ENCODE peak calls at places on chromosome 20, in six cellular contexts. P is NCI-H748 treated with DMSO at 0.1 percent for 48 hours; L is memory B cell; W is activated T-cell treated with anti-CD3 and anti-CD28 coated beads, Interleukin-2, amount 50 U/mL, for 4 hours; J is type B pancreatic cell; U is right cardiac atrium. M is an unnamed sample.

GRCh38 chr20:57124800-57125399 is 141.5 kb downstream of the BMP7 start:
- DNase-seq in U (no peak), J (no peak), P (no peak), L (no peak), W (no peak), M (no peak)

GRCh38 chr20:1146957-1147356 is 28.6 kb downstream of the PSMF1 start:
- DNase-seq in L (no peak), J (no peak), U (no peak), W (no peak), P (no peak), M (no peak)

GRCh38 chr20:32780278-32780677 is 18.1 kb downstream of the DNMT3B start:
- DNase-seq in U (no peak), L (no peak), J (no peak), W (no peak), P (no peak), M (no peak)

GRCh38 chr20:3808544-3808943 is 11.8 kb upstream of the AP5S1 start:
- DNase-seq in J (no peak), W (no peak), U (no peak), P (no peak), L (no peak), M (no peak)

GRCh38 chr20:21179796-21180195 is 53.9 kb downstream of the KIZ start:
- DNase-seq in J (no peak), L (no peak), P (no peak), U (no peak), W (no peak), M (no peak)

GRCh38 chr20:24441600-24441999 is 27.8 kb upstream of the SYNDIG1 start:
- DNase-seq in P (no peak), J (no peak), W (no peak), L (no peak), U (no peak), M (no peak)

GRCh38 chr20:16412896-16413295 is 160.4 kb downstream of the KIF16B start:
- DNase-seq in L (no peak), U (no peak), W (no peak), P (no peak), J (no peak), M (no peak)

GRCh38 chr20:61253264-61253639 is 1.2 kb downstream of the CDH4 start:
- DNase-seq in P (no peak), J (no peak), L (no peak), W (no peak), U (no peak), M (no peak)

GRCh38 chr20:56343861-56344381 is 14.9 kb upstream of the FAM210B start:
- DNase-seq in U (peak), J (peak), L (no peak), P (no peak), W (peak), M (no peak)

GRCh38 chr20:56828402-56828801 is 199.3 kb downstream of the TFAP2C start:
- DNase-seq in W (no peak), J (no peak), P (no peak), L (no peak), U (no peak), M (no peak)

GRCh38 chr20:59364611-59365010 is 64.2 kb downstream of the EDN3 start:
- DNase-seq in U (no peak), J (no peak), L (no peak), P (no peak), W (no peak), M (no peak)

GRCh38 chr20:63703976-63704748 is 3.6 kb downstream of the ARFRP1 start:
- DNase-seq in L (no peak), P (no peak), U (no peak), W (no peak), J (no peak), M (no peak)